ENCODE peak calls at places on chromosomes 4 and X, in four cellular contexts. T is upper lobe of right lung; R is CD8-positive, alpha-beta memory T cell; Q is cardiac muscle cell. Z is an unnamed sample. For H3K4me1, the result is how much of the 10 kb centered on the place peaks cover.

GRCh38 chr4:147773261-147774184 is 41.6 kb downstream of the ARHGAP10 start:
- DNase-seq in R (no peak), T (no peak), Q (no peak), Z (no peak)

GRCh38 chrX:41276661-41277506 is 57.1 kb upstream of the DDX3X start:
- DNase-seq in R (no peak), T (no peak), Q (no peak), Z (peak)

GRCh38 chr4:67580577-67580976 is 22.1 kb downstream of the STAP1 start:
- DNase-seq in T (no peak), Q (no peak), R (no peak), Z (no peak)

GRCh38 chr4:184851200-184851541 is 25.4 kb upstream of the ACSL1 start:
- DNase-seq in Q (no peak), T (no peak), R (no peak), Z (no peak)

GRCh38 chr4:55111601-55112000 is 13.8 kb downstream of the KDR start:
- DNase-seq in R (no peak), Q (no peak), T (no peak), Z (no peak)

GRCh38 chr4:45484740-45485139 is 639.1 kb downstream of the GABRG1 start:
- DNase-seq in R (no peak), T (no peak), Q (no peak), Z (no peak)

GRCh38 chr4:142406051-142406549 is 440.0 kb downstream of the INPP4B start:
- DNase-seq in R (no peak), T (no peak), Q (peak), Z (no peak)

GRCh38 chrX:130014356-130014755 is 31.9 kb downstream of the BCORL1 start:
- DNase-seq in Q (no peak), R (no peak), T (no peak), Z (no peak)

GRCh38 chr4:153074501-153075255 is 129.6 kb upstream of the TRIM2 start:
- DNase-seq in T (no peak), R (no peak), Q (no peak), Z (no peak)

GRCh38 chr4:14695411-14695810 is 306.9 kb upstream of the CPEB2 start:
- DNase-seq in T (no peak), R (no peak), Q (no peak), Z (no peak)
- H3K27ac ChIP-seq in T (no peak), R (no peak), Q (no peak), Z (no peak)

GRCh38 chr4:1216076-1216614 is 32.8 kb downstream of the CTBP1 start:
- DNase-seq in Q (no peak), T (no peak), R (no peak), Z (no peak)
- H3K4me1 ChIP-seq in Q (under half), T (under half), R (under half), Z (under half)

GRCh38 chr4:38581708-38582107 is 82.3 kb upstream of the KLF3 start:
- DNase-seq in R (no peak), Q (no peak), T (no peak), Z (no peak)
- H3K27ac ChIP-seq in R (no peak), Q (no peak), T (no peak), Z (no peak)

GRCh38 chr4:79650794-79651431 is 242.9 kb upstream of the GK2 start:
- DNase-seq in T (no peak), Q (no peak), R (no peak), Z (no peak)

GRCh38 chr4:79650217-79650616 is 242.2 kb upstream of the GK2 start:
- DNase-seq in R (no peak), Q (no peak), T (no peak), Z (no peak)

GRCh38 chr4:79652726-79653125 is 244.7 kb upstream of the GK2 start:
- DNase-seq in T (no peak), R (no peak), Q (no peak), Z (no peak)

GRCh38 chr4:79652232-79652631 is 244.2 kb upstream of the GK2 start:
- DNase-seq in T (no peak), R (no peak), Q (no peak), Z (no peak)

GRCh38 chr4:79651516-79651915 is 243.5 kb upstream of the GK2 start:
- DNase-seq in R (no peak), Q (no peak), T (no peak), Z (no peak)
- H3K4me1 ChIP-seq in R (under half), Q (under half), T (under half), Z (under half)

DNA sequence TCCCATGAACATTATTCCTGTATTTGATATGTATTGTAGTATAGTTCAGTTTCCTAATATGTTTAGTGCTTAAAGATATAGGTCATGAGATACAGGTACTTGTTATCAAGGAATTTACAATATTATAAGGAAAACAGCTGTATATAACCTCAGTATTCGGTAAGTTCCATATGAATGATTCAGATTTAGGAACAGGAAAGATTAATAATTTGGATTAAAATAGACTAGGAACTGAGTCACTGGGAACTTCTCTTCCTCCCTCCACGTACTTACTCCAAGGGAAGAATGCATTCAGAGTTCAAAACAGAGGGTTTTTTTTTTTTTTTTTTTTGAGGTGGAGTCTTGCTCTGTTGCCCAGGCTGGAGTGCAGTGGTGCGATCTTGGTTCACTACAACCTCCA is 20.0 kb downstream of the DIAPH2 start:
- DNase-seq in Q (no peak), T (no peak), R (no peak), Z (no peak)
- H3K27ac ChIP-seq in Q (no peak), T (no peak), R (no peak), Z (no peak)

DNA sequence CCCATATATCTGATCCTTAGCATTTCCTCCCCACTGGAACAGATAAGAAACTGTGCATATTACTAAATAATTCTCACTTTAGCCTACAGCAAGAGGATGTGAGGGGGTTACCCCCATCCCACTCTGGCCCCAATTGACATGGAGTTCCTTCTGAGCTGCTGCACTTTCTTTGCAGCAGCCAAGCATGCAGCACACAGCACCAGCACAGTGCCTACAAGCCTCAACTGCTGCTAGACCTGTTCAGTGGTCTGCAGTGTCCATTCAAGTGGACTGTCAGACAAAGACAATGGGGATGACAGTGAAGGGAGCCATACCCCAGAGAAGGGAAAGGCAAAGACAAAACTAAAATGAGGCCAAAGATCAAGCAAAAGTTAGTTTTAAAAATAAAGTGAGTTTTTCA is 410.8 kb downstream of the HNRNPD start:
- DNase-seq in T (no peak), R (no peak), Q (no peak), Z (no peak)
- H3K4me1 ChIP-seq in T (under half), R (under half), Q (under half), Z (under half)

DNA sequence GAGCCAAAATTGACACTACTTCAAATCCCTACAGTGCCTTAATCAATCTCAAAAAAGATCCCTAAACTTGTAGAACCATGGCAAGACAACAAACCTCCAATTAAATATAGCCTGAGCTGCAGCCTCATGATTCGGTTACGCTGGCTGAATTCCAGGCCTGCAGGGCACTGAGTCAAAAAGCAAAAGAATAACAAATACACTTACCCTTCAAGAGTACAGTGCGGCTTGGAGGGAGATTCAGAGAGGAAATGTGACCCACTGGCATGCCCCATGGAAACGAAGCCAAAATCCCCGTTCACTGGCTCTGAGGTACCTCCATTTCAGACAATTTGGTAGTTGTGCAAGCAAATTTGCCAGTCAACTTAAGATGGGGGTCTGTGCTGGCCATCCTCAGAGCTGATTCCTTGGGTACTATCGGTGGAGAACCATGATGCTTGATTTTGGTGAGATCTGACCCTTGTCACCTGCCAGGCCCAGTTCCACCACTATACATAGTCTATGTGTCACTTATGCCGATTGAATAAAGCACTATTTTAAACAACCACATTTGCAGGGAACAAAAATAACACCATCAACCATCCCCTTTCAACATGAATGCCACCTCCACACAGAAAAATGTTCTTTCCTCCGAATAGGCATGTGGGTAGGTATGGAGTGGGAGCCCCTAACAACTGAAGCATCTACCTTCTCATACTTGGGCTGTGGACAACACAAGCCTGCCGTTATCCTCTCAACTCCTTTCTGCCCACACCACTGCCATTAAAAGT is 2.1 kb downstream of the C4orf54 start:
- DNase-seq in R (no peak), Q (no peak), T (no peak), Z (no peak)
- H3K27ac ChIP-seq in R (no peak), Q (no peak), T (no peak), Z (no peak)

DNA sequence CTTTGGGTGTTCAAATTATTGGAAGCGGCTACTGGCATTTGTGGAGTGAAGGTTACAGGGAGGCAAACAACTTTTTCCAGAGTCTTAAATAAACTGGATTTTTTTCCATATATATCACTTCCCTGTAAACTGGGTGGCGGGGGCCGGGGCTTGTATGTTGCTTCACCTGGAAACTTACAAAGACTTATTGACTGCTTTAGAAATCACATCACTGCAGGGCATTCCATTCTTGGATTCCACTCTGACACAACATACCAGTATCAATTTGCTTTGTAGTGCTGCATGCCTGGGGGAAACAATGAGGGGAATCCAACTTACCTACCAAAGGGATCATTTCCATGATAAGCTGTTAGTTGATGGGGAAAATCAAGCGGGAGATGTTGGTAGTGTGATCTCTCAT is 21.7 kb upstream of the FAM156A start:
- DNase-seq in Q (no peak), T (no peak), R (no peak), Z (no peak)
- H3K4me1 ChIP-seq in Q (under half), T (under half), R (under half), Z (under half)

DNA sequence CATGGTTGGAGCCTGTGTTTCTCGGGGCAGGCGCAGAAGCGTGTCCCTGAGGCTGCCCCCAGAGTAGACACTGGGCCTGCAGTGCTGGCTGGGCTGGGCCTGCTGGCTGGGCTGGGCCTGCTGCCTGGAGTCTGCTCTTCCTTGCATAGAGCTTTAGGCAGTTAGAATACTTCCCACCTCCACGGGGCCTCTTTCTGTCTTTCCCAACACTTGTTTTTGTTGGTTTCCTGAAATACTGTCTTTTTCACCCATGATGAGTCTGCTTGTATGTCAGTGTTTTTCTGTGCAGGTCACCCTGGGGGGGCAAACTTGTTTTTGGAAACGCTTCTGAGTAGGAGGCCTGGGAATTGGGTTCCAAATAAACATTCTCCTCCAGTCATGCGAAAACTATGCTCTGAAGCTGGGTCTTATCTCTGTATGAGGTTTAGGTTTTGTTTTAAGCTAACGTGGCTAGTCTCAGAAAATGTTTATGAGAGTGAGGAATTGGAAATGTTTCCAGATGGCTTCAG is 32.2 kb downstream of the TRMT44 start:
- DNase-seq in T (no peak), R (no peak), Q (no peak), Z (no peak)
- H3K27ac ChIP-seq in T (peak), R (peak), Q (peak), Z (no peak)